ENCODE peak calls at places on chromosomes 5 and 9, in eight cellular contexts. One of them, this sample, is unnamed.

GRCh38 chr9:35689351-35689600 is 449 bp downstream of the TPM2 start:
- DNase-seq in PC-3: no peak
- DNase-seq in activated CD8-positive, alpha-beta memory T cell treated with anti-CD3 and anti-CD28 coated beads, Interleukin-2, amount 10 ng/mL, durations not matched to agents 7 days and 5 days: no peak
- DNase-seq in activated CD4-positive, alpha-beta T cell treated with anti-CD3 and anti-CD28 coated beads, Interleukin-2, amount 50 U/mL, for 1 hour: no peak
- DNase-seq in fibroblast of gingiva: no peak
- DNase-seq in germinal center: no peak
- DNase-seq in stimulated activated CD4-positive, alpha-beta T cell treated with anti-CD3 and anti-CD28 coated beads, Interleukin-1b, Interleukin-23, amount 100 ng/mL, for 48 hours: no peak
- DNase-seq in HT1080: no peak
- DNase-seq in this sample: no peak

GRCh38 chr9:116372081-116372673 is 218.6 kb downstream of the PAPPA start:
- DNase-seq in germinal center: no peak
- DNase-seq in fibroblast of gingiva: peak
- DNase-seq in activated CD4-positive, alpha-beta T cell treated with anti-CD3 and anti-CD28 coated beads, Interleukin-2, amount 50 U/mL, for 1 hour: no peak
- DNase-seq in activated CD8-positive, alpha-beta memory T cell treated with anti-CD3 and anti-CD28 coated beads, Interleukin-2, amount 10 ng/mL, durations not matched to agents 7 days and 5 days: no peak
- DNase-seq in PC-3: no peak
- DNase-seq in stimulated activated CD4-positive, alpha-beta T cell treated with anti-CD3 and anti-CD28 coated beads, Interleukin-1b, Interleukin-23, amount 100 ng/mL, for 48 hours: no peak
- DNase-seq in HT1080: no peak
- DNase-seq in this sample: no peak

GRCh38 chr9:120942186-120943001 is 15.8 kb upstream of the TRAF1 start:
- DNase-seq in HT1080: no peak
- DNase-seq in activated CD4-positive, alpha-beta T cell treated with anti-CD3 and anti-CD28 coated beads, Interleukin-2, amount 50 U/mL, for 1 hour: no peak
- DNase-seq in fibroblast of gingiva: peak
- DNase-seq in germinal center: no peak
- DNase-seq in activated CD8-positive, alpha-beta memory T cell treated with anti-CD3 and anti-CD28 coated beads, Interleukin-2, amount 10 ng/mL, durations not matched to agents 7 days and 5 days: no peak
- DNase-seq in stimulated activated CD4-positive, alpha-beta T cell treated with anti-CD3 and anti-CD28 coated beads, Interleukin-1b, Interleukin-23, amount 100 ng/mL, for 48 hours: no peak
- DNase-seq in PC-3: peak
- DNase-seq in this sample: no peak

GRCh38 chr5:163915481-163915961 is 410.1 kb downstream of the MAT2B start:
- DNase-seq in activated CD4-positive, alpha-beta T cell treated with anti-CD3 and anti-CD28 coated beads, Interleukin-2, amount 50 U/mL, for 1 hour: no peak
- DNase-seq in PC-3: peak
- DNase-seq in activated CD8-positive, alpha-beta memory T cell treated with anti-CD3 and anti-CD28 coated beads, Interleukin-2, amount 10 ng/mL, durations not matched to agents 7 days and 5 days: no peak
- DNase-seq in HT1080: peak
- DNase-seq in stimulated activated CD4-positive, alpha-beta T cell treated with anti-CD3 and anti-CD28 coated beads, Interleukin-1b, Interleukin-23, amount 100 ng/mL, for 48 hours: no peak
- DNase-seq in germinal center: peak
- DNase-seq in fibroblast of gingiva: peak
- DNase-seq in this sample: no peak

GRCh38 chr5:77743181-77743580 is 33.0 kb downstream of the TBCA start:
- DNase-seq in HT1080: peak
- DNase-seq in germinal center: no peak
- DNase-seq in activated CD4-positive, alpha-beta T cell treated with anti-CD3 and anti-CD28 coated beads, Interleukin-2, amount 50 U/mL, for 1 hour: no peak
- DNase-seq in fibroblast of gingiva: no peak
- DNase-seq in activated CD8-positive, alpha-beta memory T cell treated with anti-CD3 and anti-CD28 coated beads, Interleukin-2, amount 10 ng/mL, durations not matched to agents 7 days and 5 days: no peak
- DNase-seq in PC-3: peak
- DNase-seq in stimulated activated CD4-positive, alpha-beta T cell treated with anti-CD3 and anti-CD28 coated beads, Interleukin-1b, Interleukin-23, amount 100 ng/mL, for 48 hours: no peak
- DNase-seq in this sample: peak

GRCh38 chr5:51230336-51230735 is 152.9 kb upstream of the ISL1 start:
- DNase-seq in stimulated activated CD4-positive, alpha-beta T cell treated with anti-CD3 and anti-CD28 coated beads, Interleukin-1b, Interleukin-23, amount 100 ng/mL, for 48 hours: no peak
- DNase-seq in germinal center: no peak
- DNase-seq in fibroblast of gingiva: no peak
- DNase-seq in HT1080: no peak
- DNase-seq in activated CD4-positive, alpha-beta T cell treated with anti-CD3 and anti-CD28 coated beads, Interleukin-2, amount 50 U/mL, for 1 hour: no peak
- DNase-seq in PC-3: no peak
- DNase-seq in activated CD8-positive, alpha-beta memory T cell treated with anti-CD3 and anti-CD28 coated beads, Interleukin-2, amount 10 ng/mL, durations not matched to agents 7 days and 5 days: no peak
- DNase-seq in this sample: no peak

GRCh38 chr5:85266692-85267091 is 882.0 kb upstream of the EDIL3 start:
- DNase-seq in activated CD8-positive, alpha-beta memory T cell treated with anti-CD3 and anti-CD28 coated beads, Interleukin-2, amount 10 ng/mL, durations not matched to agents 7 days and 5 days: no peak
- DNase-seq in PC-3: no peak
- DNase-seq in HT1080: no peak
- DNase-seq in fibroblast of gingiva: no peak
- DNase-seq in activated CD4-positive, alpha-beta T cell treated with anti-CD3 and anti-CD28 coated beads, Interleukin-2, amount 50 U/mL, for 1 hour: no peak
- DNase-seq in germinal center: no peak
- DNase-seq in stimulated activated CD4-positive, alpha-beta T cell treated with anti-CD3 and anti-CD28 coated beads, Interleukin-1b, Interleukin-23, amount 100 ng/mL, for 48 hours: no peak
- DNase-seq in this sample: no peak

GRCh38 chr5:40682431-40683017 is 2.8 kb downstream of the PTGER4 start:
- DNase-seq in activated CD8-positive, alpha-beta memory T cell treated with anti-CD3 and anti-CD28 coated beads, Interleukin-2, amount 10 ng/mL, durations not matched to agents 7 days and 5 days: no peak
- DNase-seq in activated CD4-positive, alpha-beta T cell treated with anti-CD3 and anti-CD28 coated beads, Interleukin-2, amount 50 U/mL, for 1 hour: no peak
- DNase-seq in stimulated activated CD4-positive, alpha-beta T cell treated with anti-CD3 and anti-CD28 coated beads, Interleukin-1b, Interleukin-23, amount 100 ng/mL, for 48 hours: no peak
- DNase-seq in germinal center: no peak
- DNase-seq in fibroblast of gingiva: peak
- DNase-seq in PC-3: no peak
- DNase-seq in HT1080: no peak
- DNase-seq in this sample: no peak

GRCh38 chr5:132238169-132238744 is 10.6 kb upstream of the P4HA2 start:
- DNase-seq in stimulated activated CD4-positive, alpha-beta T cell treated with anti-CD3 and anti-CD28 coated beads, Interleukin-1b, Interleukin-23, amount 100 ng/mL, for 48 hours: peak
- DNase-seq in fibroblast of gingiva: peak
- DNase-seq in activated CD4-positive, alpha-beta T cell treated with anti-CD3 and anti-CD28 coated beads, Interleukin-2, amount 50 U/mL, for 1 hour: peak
- DNase-seq in activated CD8-positive, alpha-beta memory T cell treated with anti-CD3 and anti-CD28 coated beads, Interleukin-2, amount 10 ng/mL, durations not matched to agents 7 days and 5 days: peak
- DNase-seq in PC-3: peak
- DNase-seq in germinal center: peak
- DNase-seq in HT1080: peak
- DNase-seq in this sample: peak

GRCh38 chr5:79202076-79202475 is 33.9 kb upstream of the JMY start:
- DNase-seq in activated CD8-positive, alpha-beta memory T cell treated with anti-CD3 and anti-CD28 coated beads, Interleukin-2, amount 10 ng/mL, durations not matched to agents 7 days and 5 days: no peak
- DNase-seq in fibroblast of gingiva: peak
- DNase-seq in stimulated activated CD4-positive, alpha-beta T cell treated with anti-CD3 and anti-CD28 coated beads, Interleukin-1b, Interleukin-23, amount 100 ng/mL, for 48 hours: no peak
- DNase-seq in activated CD4-positive, alpha-beta T cell treated with anti-CD3 and anti-CD28 coated beads, Interleukin-2, amount 50 U/mL, for 1 hour: no peak
- DNase-seq in HT1080: peak
- DNase-seq in germinal center: no peak
- DNase-seq in PC-3: peak
- DNase-seq in this sample: peak

GRCh38 chr5:179125789-179126505 is 65.8 kb downstream of the ZNF354C start:
- DNase-seq in activated CD8-positive, alpha-beta memory T cell treated with anti-CD3 and anti-CD28 coated beads, Interleukin-2, amount 10 ng/mL, durations not matched to agents 7 days and 5 days: no peak
- DNase-seq in PC-3: no peak
- DNase-seq in activated CD4-positive, alpha-beta T cell treated with anti-CD3 and anti-CD28 coated beads, Interleukin-2, amount 50 U/mL, for 1 hour: no peak
- DNase-seq in germinal center: no peak
- DNase-seq in HT1080: no peak
- DNase-seq in fibroblast of gingiva: no peak
- DNase-seq in stimulated activated CD4-positive, alpha-beta T cell treated with anti-CD3 and anti-CD28 coated beads, Interleukin-1b, Interleukin-23, amount 100 ng/mL, for 48 hours: no peak
- DNase-seq in this sample: no peak

GRCh38 chr5:139566611-139567010 is 5.5 kb downstream of the UBE2D2 start:
- DNase-seq in PC-3: no peak
- DNase-seq in activated CD4-positive, alpha-beta T cell treated with anti-CD3 and anti-CD28 coated beads, Interleukin-2, amount 50 U/mL, for 1 hour: no peak
- DNase-seq in fibroblast of gingiva: peak
- DNase-seq in germinal center: no peak
- DNase-seq in HT1080: no peak
- DNase-seq in stimulated activated CD4-positive, alpha-beta T cell treated with anti-CD3 and anti-CD28 coated beads, Interleukin-1b, Interleukin-23, amount 100 ng/mL, for 48 hours: no peak
- DNase-seq in activated CD8-positive, alpha-beta memory T cell treated with anti-CD3 and anti-CD28 coated beads, Interleukin-2, amount 10 ng/mL, durations not matched to agents 7 days and 5 days: no peak
- DNase-seq in this sample: no peak

GRCh38 chr5:173496129-173496882 is 120.1 kb downstream of the BOD1 start:
- DNase-seq in activated CD4-positive, alpha-beta T cell treated with anti-CD3 and anti-CD28 coated beads, Interleukin-2, amount 50 U/mL, for 1 hour: no peak
- DNase-seq in activated CD8-positive, alpha-beta memory T cell treated with anti-CD3 and anti-CD28 coated beads, Interleukin-2, amount 10 ng/mL, durations not matched to agents 7 days and 5 days: no peak
- DNase-seq in PC-3: no peak
- DNase-seq in fibroblast of gingiva: no peak
- DNase-seq in germinal center: no peak
- DNase-seq in HT1080: no peak
- DNase-seq in stimulated activated CD4-positive, alpha-beta T cell treated with anti-CD3 and anti-CD28 coated beads, Interleukin-1b, Interleukin-23, amount 100 ng/mL, for 48 hours: no peak
- DNase-seq in this sample: no peak

GRCh38 chr5:136992796-136993489 is 506.2 kb downstream of the SPOCK1 start:
- DNase-seq in germinal center: no peak
- DNase-seq in HT1080: no peak
- DNase-seq in PC-3: no peak
- DNase-seq in activated CD4-positive, alpha-beta T cell treated with anti-CD3 and anti-CD28 coated beads, Interleukin-2, amount 50 U/mL, for 1 hour: no peak
- DNase-seq in fibroblast of gingiva: no peak
- DNase-seq in activated CD8-positive, alpha-beta memory T cell treated with anti-CD3 and anti-CD28 coated beads, Interleukin-2, amount 10 ng/mL, durations not matched to agents 7 days and 5 days: no peak
- DNase-seq in stimulated activated CD4-positive, alpha-beta T cell treated with anti-CD3 and anti-CD28 coated beads, Interleukin-1b, Interleukin-23, amount 100 ng/mL, for 48 hours: no peak
- DNase-seq in this sample: no peak

GRCh38 chr5:35904443-35905132 is 33.8 kb downstream of the CAPSL start:
- DNase-seq in activated CD4-positive, alpha-beta T cell treated with anti-CD3 and anti-CD28 coated beads, Interleukin-2, amount 50 U/mL, for 1 hour: no peak
- DNase-seq in germinal center: no peak
- DNase-seq in fibroblast of gingiva: no peak
- DNase-seq in activated CD8-positive, alpha-beta memory T cell treated with anti-CD3 and anti-CD28 coated beads, Interleukin-2, amount 10 ng/mL, durations not matched to agents 7 days and 5 days: peak
- DNase-seq in PC-3: no peak
- DNase-seq in stimulated activated CD4-positive, alpha-beta T cell treated with anti-CD3 and anti-CD28 coated beads, Interleukin-1b, Interleukin-23, amount 100 ng/mL, for 48 hours: peak
- DNase-seq in HT1080: no peak
- DNase-seq in this sample: no peak

GRCh38 chr9:8356406-8356805 is 556.8 kb upstream of the DMAC1 start:
- DNase-seq in activated CD8-positive, alpha-beta memory T cell treated with anti-CD3 and anti-CD28 coated beads, Interleukin-2, amount 10 ng/mL, durations not matched to agents 7 days and 5 days: no peak
- DNase-seq in PC-3: no peak
- DNase-seq in fibroblast of gingiva: no peak
- DNase-seq in stimulated activated CD4-positive, alpha-beta T cell treated with anti-CD3 and anti-CD28 coated beads, Interleukin-1b, Interleukin-23, amount 100 ng/mL, for 48 hours: no peak
- DNase-seq in activated CD4-positive, alpha-beta T cell treated with anti-CD3 and anti-CD28 coated beads, Interleukin-2, amount 50 U/mL, for 1 hour: no peak
- DNase-seq in germinal center: no peak
- DNase-seq in HT1080: no peak
- DNase-seq in this sample: no peak

GRCh38 chr9:136482046-136482792 is 621 bp downstream of the SEC16A start:
- DNase-seq in fibroblast of gingiva: peak
- DNase-seq in HT1080: peak
- DNase-seq in PC-3: peak
- DNase-seq in activated CD8-positive, alpha-beta memory T cell treated with anti-CD3 and anti-CD28 coated beads, Interleukin-2, amount 10 ng/mL, durations not matched to agents 7 days and 5 days: peak
- DNase-seq in activated CD4-positive, alpha-beta T cell treated with anti-CD3 and anti-CD28 coated beads, Interleukin-2, amount 50 U/mL, for 1 hour: peak
- DNase-seq in germinal center: peak
- DNase-seq in stimulated activated CD4-positive, alpha-beta T cell treated with anti-CD3 and anti-CD28 coated beads, Interleukin-1b, Interleukin-23, amount 100 ng/mL, for 48 hours: no peak
- DNase-seq in this sample: peak

GRCh38 chr9:131709741-131710499 is 30.0 kb downstream of the RAPGEF1 start:
- DNase-seq in activated CD8-positive, alpha-beta memory T cell treated with anti-CD3 and anti-CD28 coated beads, Interleukin-2, amount 10 ng/mL, durations not matched to agents 7 days and 5 days: peak
- DNase-seq in stimulated activated CD4-positive, alpha-beta T cell treated with anti-CD3 and anti-CD28 coated beads, Interleukin-1b, Interleukin-23, amount 100 ng/mL, for 48 hours: peak
- DNase-seq in PC-3: no peak
- DNase-seq in germinal center: peak
- DNase-seq in fibroblast of gingiva: peak
- DNase-seq in activated CD4-positive, alpha-beta T cell treated with anti-CD3 and anti-CD28 coated beads, Interleukin-2, amount 50 U/mL, for 1 hour: peak
- DNase-seq in HT1080: peak
- DNase-seq in this sample: no peak

GRCh38 chr5:38672059-38672791 is 115.8 kb upstream of the LIFR start:
- DNase-seq in PC-3: peak
- DNase-seq in activated CD8-positive, alpha-beta memory T cell treated with anti-CD3 and anti-CD28 coated beads, Interleukin-2, amount 10 ng/mL, durations not matched to agents 7 days and 5 days: no peak
- DNase-seq in germinal center: no peak
- DNase-seq in activated CD4-positive, alpha-beta T cell treated with anti-CD3 and anti-CD28 coated beads, Interleukin-2, amount 50 U/mL, for 1 hour: no peak
- DNase-seq in fibroblast of gingiva: peak
- DNase-seq in HT1080: peak
- DNase-seq in stimulated activated CD4-positive, alpha-beta T cell treated with anti-CD3 and anti-CD28 coated beads, Interleukin-1b, Interleukin-23, amount 100 ng/mL, for 48 hours: no peak
- DNase-seq in this sample: peak

GRCh38 chr9:120593955-120594277 is 13.9 kb upstream of the CDK5RAP2 start:
- DNase-seq in germinal center: no peak
- DNase-seq in activated CD8-positive, alpha-beta memory T cell treated with anti-CD3 and anti-CD28 coated beads, Interleukin-2, amount 10 ng/mL, durations not matched to agents 7 days and 5 days: no peak
- DNase-seq in activated CD4-positive, alpha-beta T cell treated with anti-CD3 and anti-CD28 coated beads, Interleukin-2, amount 50 U/mL, for 1 hour: no peak
- DNase-seq in HT1080: no peak
- DNase-seq in PC-3: no peak
- DNase-seq in fibroblast of gingiva: no peak
- DNase-seq in stimulated activated CD4-positive, alpha-beta T cell treated with anti-CD3 and anti-CD28 coated beads, Interleukin-1b, Interleukin-23, amount 100 ng/mL, for 48 hours: no peak
- DNase-seq in this sample: no peak

GRCh38 chr9:35996358-35996970 is 38.5 kb upstream of the OR2S2 start:
- DNase-seq in activated CD4-positive, alpha-beta T cell treated with anti-CD3 and anti-CD28 coated beads, Interleukin-2, amount 50 U/mL, for 1 hour: no peak
- DNase-seq in fibroblast of gingiva: no peak
- DNase-seq in PC-3: no peak
- DNase-seq in HT1080: peak
- DNase-seq in stimulated activated CD4-positive, alpha-beta T cell treated with anti-CD3 and anti-CD28 coated beads, Interleukin-1b, Interleukin-23, amount 100 ng/mL, for 48 hours: no peak
- DNase-seq in germinal center: no peak
- DNase-seq in activated CD8-positive, alpha-beta memory T cell treated with anti-CD3 and anti-CD28 coated beads, Interleukin-2, amount 10 ng/mL, durations not matched to agents 7 days and 5 days: no peak
- DNase-seq in this sample: peak

GRCh38 chr9:95556521-95556920 is 39.8 kb upstream of the PTCH1 start:
- DNase-seq in PC-3: no peak
- DNase-seq in activated CD8-positive, alpha-beta memory T cell treated with anti-CD3 and anti-CD28 coated beads, Interleukin-2, amount 10 ng/mL, durations not matched to agents 7 days and 5 days: no peak
- DNase-seq in stimulated activated CD4-positive, alpha-beta T cell treated with anti-CD3 and anti-CD28 coated beads, Interleukin-1b, Interleukin-23, amount 100 ng/mL, for 48 hours: no peak
- DNase-seq in fibroblast of gingiva: no peak
- DNase-seq in germinal center: no peak
- DNase-seq in activated CD4-positive, alpha-beta T cell treated with anti-CD3 and anti-CD28 coated beads, Interleukin-2, amount 50 U/mL, for 1 hour: no peak
- DNase-seq in HT1080: no peak
- DNase-seq in this sample: no peak

GRCh38 chr5:10485142-10485795 is 43.6 kb downstream of the ROPN1L start:
- DNase-seq in HT1080: peak
- DNase-seq in activated CD4-positive, alpha-beta T cell treated with anti-CD3 and anti-CD28 coated beads, Interleukin-2, amount 50 U/mL, for 1 hour: no peak
- DNase-seq in PC-3: no peak
- DNase-seq in germinal center: peak
- DNase-seq in activated CD8-positive, alpha-beta memory T cell treated with anti-CD3 and anti-CD28 coated beads, Interleukin-2, amount 10 ng/mL, durations not matched to agents 7 days and 5 days: no peak
- DNase-seq in stimulated activated CD4-positive, alpha-beta T cell treated with anti-CD3 and anti-CD28 coated beads, Interleukin-1b, Interleukin-23, amount 100 ng/mL, for 48 hours: no peak
- DNase-seq in fibroblast of gingiva: peak
- DNase-seq in this sample: peak

GRCh38 chr9:33161011-33161588 is 6.0 kb downstream of the B4GALT1 start:
- DNase-seq in germinal center: no peak
- DNase-seq in activated CD4-positive, alpha-beta T cell treated with anti-CD3 and anti-CD28 coated beads, Interleukin-2, amount 50 U/mL, for 1 hour: peak
- DNase-seq in PC-3: peak
- DNase-seq in fibroblast of gingiva: peak
- DNase-seq in HT1080: peak
- DNase-seq in activated CD8-positive, alpha-beta memory T cell treated with anti-CD3 and anti-CD28 coated beads, Interleukin-2, amount 10 ng/mL, durations not matched to agents 7 days and 5 days: peak
- DNase-seq in stimulated activated CD4-positive, alpha-beta T cell treated with anti-CD3 and anti-CD28 coated beads, Interleukin-1b, Interleukin-23, amount 100 ng/mL, for 48 hours: peak
- DNase-seq in this sample: peak

GRCh38 chr5:39014544-39014943 is 59.7 kb downstream of the RICTOR start:
- DNase-seq in germinal center: no peak
- DNase-seq in PC-3: no peak
- DNase-seq in activated CD8-positive, alpha-beta memory T cell treated with anti-CD3 and anti-CD28 coated beads, Interleukin-2, amount 10 ng/mL, durations not matched to agents 7 days and 5 days: no peak
- DNase-seq in stimulated activated CD4-positive, alpha-beta T cell treated with anti-CD3 and anti-CD28 coated beads, Interleukin-1b, Interleukin-23, amount 100 ng/mL, for 48 hours: no peak
- DNase-seq in fibroblast of gingiva: peak
- DNase-seq in HT1080: no peak
- DNase-seq in activated CD4-positive, alpha-beta T cell treated with anti-CD3 and anti-CD28 coated beads, Interleukin-2, amount 50 U/mL, for 1 hour: no peak
- DNase-seq in this sample: peak

GRCh38 chr5:142306077-142306502 is 18.7 kb downstream of the SPRY4 start:
- DNase-seq in activated CD8-positive, alpha-beta memory T cell treated with anti-CD3 and anti-CD28 coated beads, Interleukin-2, amount 10 ng/mL, durations not matched to agents 7 days and 5 days: no peak
- DNase-seq in stimulated activated CD4-positive, alpha-beta T cell treated with anti-CD3 and anti-CD28 coated beads, Interleukin-1b, Interleukin-23, amount 100 ng/mL, for 48 hours: no peak
- DNase-seq in HT1080: no peak
- DNase-seq in germinal center: no peak
- DNase-seq in fibroblast of gingiva: no peak
- DNase-seq in activated CD4-positive, alpha-beta T cell treated with anti-CD3 and anti-CD28 coated beads, Interleukin-2, amount 50 U/mL, for 1 hour: no peak
- DNase-seq in PC-3: no peak
- DNase-seq in this sample: no peak